ENCODE peak calls at places on chromosome 15, in nine cellular contexts. One of them, this sample, is unnamed.

GRCh38 chr15:20106026-20106425 is 435.6 kb downstream of the GOLGA6L6 start:
- DNase-seq in thoracic aorta: no peak
- DNase-seq in GM12864: no peak
- DNase-seq in GM20000: no peak
- DNase-seq in glutamatergic neuron: no peak
- DNase-seq in nucleus accumbens: no peak
- DNase-seq in neural progenitor cell: peak; percentile 1
- DNase-seq in skeletal muscle cell: no peak
- DNase-seq in NAMALWA: no peak
- DNase-seq in this sample: no peak

GRCh38 chr15:84878504-84878903 is 6.0 kb upstream of the SLC28A1 start:
- DNase-seq in GM20000: peak; percentile 78
- DNase-seq in GM12864: no peak
- DNase-seq in thoracic aorta: no peak
- DNase-seq in NAMALWA: peak; percentile 58
- DNase-seq in glutamatergic neuron: peak; percentile 73
- DNase-seq in skeletal muscle cell: no peak
- DNase-seq in neural progenitor cell: peak; percentile 81
- DNase-seq in nucleus accumbens: peak; percentile 66
- DNase-seq in this sample: peak; percentile 82

GRCh38 chr15:55750706-55751105 is 7.8 kb upstream of the PRTG start:
- DNase-seq in neural progenitor cell: no peak
- DNase-seq in glutamatergic neuron: no peak
- DNase-seq in GM12864: no peak
- DNase-seq in skeletal muscle cell: no peak
- DNase-seq in GM20000: no peak
- DNase-seq in NAMALWA: no peak
- DNase-seq in thoracic aorta: no peak
- DNase-seq in nucleus accumbens: no peak
- DNase-seq in this sample: no peak

GRCh38 chr15:89320200-89320599 is 14.4 kb downstream of the POLG start:
- DNase-seq in GM12864: no peak
- DNase-seq in NAMALWA: no peak
- DNase-seq in thoracic aorta: no peak
- DNase-seq in neural progenitor cell: no peak
- DNase-seq in nucleus accumbens: no peak
- DNase-seq in GM20000: no peak
- DNase-seq in glutamatergic neuron: no peak
- DNase-seq in skeletal muscle cell: no peak
- DNase-seq in this sample: no peak

GRCh38 chr15:92074646-92075045 is 221.1 kb downstream of the SLCO3A1 start:
- DNase-seq in thoracic aorta: peak; percentile 19
- DNase-seq in glutamatergic neuron: no peak
- DNase-seq in GM20000: no peak
- DNase-seq in NAMALWA: no peak
- DNase-seq in skeletal muscle cell: peak; percentile 27
- DNase-seq in neural progenitor cell: no peak
- DNase-seq in GM12864: no peak
- DNase-seq in nucleus accumbens: no peak
- DNase-seq in this sample: no peak

GRCh38 chr15:80177151-80177550 is 24.4 kb downstream of the FAH start:
- DNase-seq in skeletal muscle cell: no peak
- DNase-seq in glutamatergic neuron: no peak
- DNase-seq in nucleus accumbens: no peak
- DNase-seq in neural progenitor cell: no peak
- DNase-seq in NAMALWA: no peak
- DNase-seq in GM20000: no peak
- DNase-seq in GM12864: no peak
- DNase-seq in thoracic aorta: no peak
- DNase-seq in this sample: peak; percentile 61

GRCh38 chr15:55360256-55360655 is 41.2 kb downstream of the PIGB start:
- DNase-seq in nucleus accumbens: no peak
- DNase-seq in neural progenitor cell: no peak
- DNase-seq in thoracic aorta: no peak
- DNase-seq in skeletal muscle cell: no peak
- DNase-seq in NAMALWA: no peak
- DNase-seq in GM12864: no peak
- DNase-seq in GM20000: no peak
- DNase-seq in glutamatergic neuron: no peak
- DNase-seq in this sample: no peak

GRCh38 chr15:44157679-44158078 is 37.4 kb downstream of the FRMD5 start:
- DNase-seq in GM20000: no peak
- DNase-seq in NAMALWA: no peak
- DNase-seq in skeletal muscle cell: peak; percentile 67
- DNase-seq in thoracic aorta: no peak
- DNase-seq in neural progenitor cell: no peak
- DNase-seq in glutamatergic neuron: no peak
- DNase-seq in nucleus accumbens: no peak
- DNase-seq in GM12864: no peak
- DNase-seq in this sample: no peak

GRCh38 chr15:85329561-85330421 is 50.6 kb upstream of the AKAP13 start:
- DNase-seq in glutamatergic neuron: no peak
- DNase-seq in thoracic aorta: no peak
- DNase-seq in GM20000: peak; percentile 68
- DNase-seq in NAMALWA: peak; percentile 96
- DNase-seq in neural progenitor cell: no peak
- DNase-seq in GM12864: peak; percentile 93
- DNase-seq in nucleus accumbens: no peak
- DNase-seq in skeletal muscle cell: peak; percentile 69
- DNase-seq in this sample: peak; percentile 77

GRCh38 chr15:70523192-70523591 is 240.2 kb downstream of the UACA start:
- DNase-seq in GM20000: no peak
- DNase-seq in thoracic aorta: no peak
- DNase-seq in nucleus accumbens: no peak
- DNase-seq in glutamatergic neuron: no peak
- DNase-seq in NAMALWA: no peak
- DNase-seq in skeletal muscle cell: no peak
- DNase-seq in neural progenitor cell: no peak
- DNase-seq in GM12864: no peak
- DNase-seq in this sample: no peak

GRCh38 chr15:70140543-70141375 is 43.0 kb upstream of the TLE3 start:
- DNase-seq in GM12864: peak; percentile 31
- DNase-seq in NAMALWA: peak; percentile 9
- DNase-seq in neural progenitor cell: no peak
- DNase-seq in skeletal muscle cell: no peak
- DNase-seq in glutamatergic neuron: no peak
- DNase-seq in nucleus accumbens: no peak
- DNase-seq in thoracic aorta: no peak
- DNase-seq in GM20000: peak; percentile 66
- DNase-seq in this sample: peak; percentile 75

This sample was measured in NB4.